ENCODE peak calls at places on chromosomes 7 and 10, in ten cellular contexts. One of them, this sample, is unnamed.

GRCh38 chr7:115924398-115924797 is 106.2 kb downstream of the TFEC start:
- DNase-seq in RWPE1: no peak
- DNase-seq in neural progenitor cell: no peak
- DNase-seq in A549: no peak
- DNase-seq in NCI-H2029: no peak
- DNase-seq in stimulated activated CD8-positive, alpha-beta memory T cell treated with anti-CD3 and anti-CD28 coated beads, Interleukin-4, amount 100 ng/mL, for 48 hours: no peak
- DNase-seq in SK-MEL-5: no peak
- DNase-seq in left ventricle myocardium inferior: no peak
- DNase-seq in activated naive CD4-positive, alpha-beta T cell treated with anti-CD3 and anti-CD28 coated beads, Interleukin-2, amount 10 ng/mL, durations not matched to agents 7 days and 5 days: no peak
- DNase-seq in hepatocyte: no peak
- DNase-seq in this sample: no peak

GRCh38 chr7:124777268-124777667 is 11.7 kb upstream of the GPR37 start:
- DNase-seq in RWPE1: no peak
- DNase-seq in neural progenitor cell: no peak
- DNase-seq in A549: no peak
- DNase-seq in NCI-H2029: no peak
- DNase-seq in stimulated activated CD8-positive, alpha-beta memory T cell treated with anti-CD3 and anti-CD28 coated beads, Interleukin-4, amount 100 ng/mL, for 48 hours: no peak
- DNase-seq in SK-MEL-5: peak
- DNase-seq in left ventricle myocardium inferior: no peak
- DNase-seq in activated naive CD4-positive, alpha-beta T cell treated with anti-CD3 and anti-CD28 coated beads, Interleukin-2, amount 10 ng/mL, durations not matched to agents 7 days and 5 days: no peak
- DNase-seq in hepatocyte: no peak
- DNase-seq in this sample: no peak

GRCh38 chr7:22660293-22660692 is 66.7 kb upstream of the IL6 start:
- DNase-seq in RWPE1: no peak
- DNase-seq in neural progenitor cell: no peak
- DNase-seq in A549: no peak
- DNase-seq in NCI-H2029: no peak
- DNase-seq in stimulated activated CD8-positive, alpha-beta memory T cell treated with anti-CD3 and anti-CD28 coated beads, Interleukin-4, amount 100 ng/mL, for 48 hours: no peak
- DNase-seq in SK-MEL-5: no peak
- DNase-seq in left ventricle myocardium inferior: no peak
- DNase-seq in activated naive CD4-positive, alpha-beta T cell treated with anti-CD3 and anti-CD28 coated beads, Interleukin-2, amount 10 ng/mL, durations not matched to agents 7 days and 5 days: no peak
- DNase-seq in hepatocyte: no peak
- DNase-seq in this sample: no peak

GRCh38 chr7:97873606-97874005 is 1.4 kb upstream of the ASNS start:
- DNase-seq in RWPE1: no peak
- DNase-seq in neural progenitor cell: no peak
- DNase-seq in A549: no peak
- DNase-seq in NCI-H2029: no peak
- DNase-seq in stimulated activated CD8-positive, alpha-beta memory T cell treated with anti-CD3 and anti-CD28 coated beads, Interleukin-4, amount 100 ng/mL, for 48 hours: no peak
- DNase-seq in SK-MEL-5: no peak
- DNase-seq in left ventricle myocardium inferior: no peak
- DNase-seq in activated naive CD4-positive, alpha-beta T cell treated with anti-CD3 and anti-CD28 coated beads, Interleukin-2, amount 10 ng/mL, durations not matched to agents 7 days and 5 days: no peak
- DNase-seq in hepatocyte: no peak
- DNase-seq in this sample: no peak

GRCh38 chr10:24958701-24959392 is 6.4 kb upstream of the PRTFDC1 start:
- DNase-seq in RWPE1: no peak
- DNase-seq in neural progenitor cell: no peak
- DNase-seq in A549: no peak
- DNase-seq in NCI-H2029: no peak
- DNase-seq in stimulated activated CD8-positive, alpha-beta memory T cell treated with anti-CD3 and anti-CD28 coated beads, Interleukin-4, amount 100 ng/mL, for 48 hours: no peak
- DNase-seq in SK-MEL-5: peak
- DNase-seq in left ventricle myocardium inferior: peak
- DNase-seq in activated naive CD4-positive, alpha-beta T cell treated with anti-CD3 and anti-CD28 coated beads, Interleukin-2, amount 10 ng/mL, durations not matched to agents 7 days and 5 days: no peak
- DNase-seq in hepatocyte: no peak
- DNase-seq in this sample: no peak

GRCh38 chr7:51270965-51271364 is 45.6 kb downstream of the COBL start:
- DNase-seq in RWPE1: no peak
- DNase-seq in neural progenitor cell: no peak
- DNase-seq in A549: no peak
- DNase-seq in NCI-H2029: no peak
- DNase-seq in stimulated activated CD8-positive, alpha-beta memory T cell treated with anti-CD3 and anti-CD28 coated beads, Interleukin-4, amount 100 ng/mL, for 48 hours: no peak
- DNase-seq in SK-MEL-5: no peak
- DNase-seq in left ventricle myocardium inferior: no peak
- DNase-seq in activated naive CD4-positive, alpha-beta T cell treated with anti-CD3 and anti-CD28 coated beads, Interleukin-2, amount 10 ng/mL, durations not matched to agents 7 days and 5 days: no peak
- DNase-seq in hepatocyte: no peak
- DNase-seq in this sample: no peak

GRCh38 chr10:1155791-1156615 is 99.8 kb downstream of the WDR37 start:
- DNase-seq in RWPE1: no peak
- DNase-seq in neural progenitor cell: no peak
- DNase-seq in A549: no peak
- DNase-seq in NCI-H2029: no peak
- DNase-seq in stimulated activated CD8-positive, alpha-beta memory T cell treated with anti-CD3 and anti-CD28 coated beads, Interleukin-4, amount 100 ng/mL, for 48 hours: peak
- DNase-seq in SK-MEL-5: no peak
- DNase-seq in left ventricle myocardium inferior: no peak
- DNase-seq in activated naive CD4-positive, alpha-beta T cell treated with anti-CD3 and anti-CD28 coated beads, Interleukin-2, amount 10 ng/mL, durations not matched to agents 7 days and 5 days: no peak
- DNase-seq in hepatocyte: no peak
- DNase-seq in this sample: no peak

GRCh38 chr10:22252286-22252800 is 34.5 kb upstream of the EBLN1 start:
- DNase-seq in RWPE1: no peak
- DNase-seq in neural progenitor cell: peak
- DNase-seq in A549: no peak
- DNase-seq in NCI-H2029: peak
- DNase-seq in stimulated activated CD8-positive, alpha-beta memory T cell treated with anti-CD3 and anti-CD28 coated beads, Interleukin-4, amount 100 ng/mL, for 48 hours: peak
- DNase-seq in SK-MEL-5: no peak
- DNase-seq in left ventricle myocardium inferior: peak
- DNase-seq in activated naive CD4-positive, alpha-beta T cell treated with anti-CD3 and anti-CD28 coated beads, Interleukin-2, amount 10 ng/mL, durations not matched to agents 7 days and 5 days: peak
- DNase-seq in hepatocyte: peak
- DNase-seq in this sample: no peak

GRCh38 chr7:48280100-48280499 is 108.8 kb downstream of the ABCA13 start:
- DNase-seq in RWPE1: peak
- DNase-seq in neural progenitor cell: no peak
- DNase-seq in A549: no peak
- DNase-seq in NCI-H2029: no peak
- DNase-seq in stimulated activated CD8-positive, alpha-beta memory T cell treated with anti-CD3 and anti-CD28 coated beads, Interleukin-4, amount 100 ng/mL, for 48 hours: no peak
- DNase-seq in SK-MEL-5: no peak
- DNase-seq in left ventricle myocardium inferior: no peak
- DNase-seq in activated naive CD4-positive, alpha-beta T cell treated with anti-CD3 and anti-CD28 coated beads, Interleukin-2, amount 10 ng/mL, durations not matched to agents 7 days and 5 days: no peak
- DNase-seq in hepatocyte: no peak
- DNase-seq in this sample: no peak

GRCh38 chr7:34019431-34019830 is 114.1 kb downstream of the BMPER start:
- DNase-seq in RWPE1: no peak
- DNase-seq in neural progenitor cell: no peak
- DNase-seq in A549: no peak
- DNase-seq in NCI-H2029: peak
- DNase-seq in stimulated activated CD8-positive, alpha-beta memory T cell treated with anti-CD3 and anti-CD28 coated beads, Interleukin-4, amount 100 ng/mL, for 48 hours: no peak
- DNase-seq in SK-MEL-5: no peak
- DNase-seq in left ventricle myocardium inferior: no peak
- DNase-seq in activated naive CD4-positive, alpha-beta T cell treated with anti-CD3 and anti-CD28 coated beads, Interleukin-2, amount 10 ng/mL, durations not matched to agents 7 days and 5 days: no peak
- DNase-seq in hepatocyte: no peak
- DNase-seq in this sample: no peak

GRCh38 chr7:13327669-13328068 is 640.2 kb downstream of the ARL4A start:
- DNase-seq in RWPE1: no peak
- DNase-seq in neural progenitor cell: no peak
- DNase-seq in A549: no peak
- DNase-seq in NCI-H2029: no peak
- DNase-seq in stimulated activated CD8-positive, alpha-beta memory T cell treated with anti-CD3 and anti-CD28 coated beads, Interleukin-4, amount 100 ng/mL, for 48 hours: no peak
- DNase-seq in SK-MEL-5: no peak
- DNase-seq in left ventricle myocardium inferior: no peak
- DNase-seq in activated naive CD4-positive, alpha-beta T cell treated with anti-CD3 and anti-CD28 coated beads, Interleukin-2, amount 10 ng/mL, durations not matched to agents 7 days and 5 days: no peak
- DNase-seq in hepatocyte: no peak
- DNase-seq in this sample: no peak

GRCh38 chr10:101851411-101852116 is 8.0 kb upstream of the KCNIP2 start:
- DNase-seq in RWPE1: no peak
- DNase-seq in neural progenitor cell: no peak
- DNase-seq in A549: no peak
- DNase-seq in NCI-H2029: no peak
- DNase-seq in stimulated activated CD8-positive, alpha-beta memory T cell treated with anti-CD3 and anti-CD28 coated beads, Interleukin-4, amount 100 ng/mL, for 48 hours: no peak
- DNase-seq in SK-MEL-5: no peak
- DNase-seq in left ventricle myocardium inferior: no peak
- DNase-seq in activated naive CD4-positive, alpha-beta T cell treated with anti-CD3 and anti-CD28 coated beads, Interleukin-2, amount 10 ng/mL, durations not matched to agents 7 days and 5 days: no peak
- DNase-seq in hepatocyte: no peak
- DNase-seq in this sample: no peak